ENCODE peak calls at places on chromosome 21, in nine cellular contexts. One of them, this sample, is unnamed.

GRCh38 chr21:26918318-26919065 is 48.4 kb downstream of the ADAMTS5 start:
- DNase-seq in smooth muscle cell of the brain vasculature: no peak
- DNase-seq in fibroblast of pulmonary artery: no peak
- DNase-seq in left kidney: no peak
- DNase-seq in activated T-cell treated with anti-CD3 and anti-CD28 coated beads, Interleukin-2, amount 50 U/mL, for 4 hours: no peak
- DNase-seq in left colon: no peak
- DNase-seq in cardiac fibroblast: peak
- DNase-seq in G401: no peak
- DNase-seq in activated CD4-positive, alpha-beta T cell treated with anti-CD3 and anti-CD28 coated beads, Interleukin-2, amount 50 U/mL, for 48 hours: no peak
- DNase-seq in this sample: no peak

GRCh38 chr21:37582613-37583012 is 216.0 kb downstream of the DYRK1A start:
- DNase-seq in smooth muscle cell of the brain vasculature: peak
- DNase-seq in left kidney: peak
- DNase-seq in activated T-cell treated with anti-CD3 and anti-CD28 coated beads, Interleukin-2, amount 50 U/mL, for 4 hours: no peak
- DNase-seq in activated CD4-positive, alpha-beta T cell treated with anti-CD3 and anti-CD28 coated beads, Interleukin-2, amount 50 U/mL, for 48 hours: no peak
- DNase-seq in fibroblast of pulmonary artery: peak
- DNase-seq in G401: peak
- DNase-seq in left colon: no peak
- DNase-seq in cardiac fibroblast: peak
- DNase-seq in this sample: no peak

GRCh38 chr21:20353351-20353750 is 644.9 kb upstream of the NCAM2 start:
- DNase-seq in G401: no peak
- DNase-seq in cardiac fibroblast: no peak
- DNase-seq in activated T-cell treated with anti-CD3 and anti-CD28 coated beads, Interleukin-2, amount 50 U/mL, for 4 hours: no peak
- DNase-seq in left kidney: no peak
- DNase-seq in activated CD4-positive, alpha-beta T cell treated with anti-CD3 and anti-CD28 coated beads, Interleukin-2, amount 50 U/mL, for 48 hours: no peak
- DNase-seq in fibroblast of pulmonary artery: no peak
- DNase-seq in left colon: no peak
- DNase-seq in smooth muscle cell of the brain vasculature: no peak
- DNase-seq in this sample: no peak

GRCh38 chr21:26844258-26845065 is 747 bp downstream of the ADAMTS1 start:
- DNase-seq in smooth muscle cell of the brain vasculature: no peak
- DNase-seq in fibroblast of pulmonary artery: peak
- DNase-seq in G401: peak
- DNase-seq in activated CD4-positive, alpha-beta T cell treated with anti-CD3 and anti-CD28 coated beads, Interleukin-2, amount 50 U/mL, for 48 hours: peak
- DNase-seq in left kidney: peak
- DNase-seq in left colon: peak
- DNase-seq in cardiac fibroblast: peak
- DNase-seq in activated T-cell treated with anti-CD3 and anti-CD28 coated beads, Interleukin-2, amount 50 U/mL, for 4 hours: no peak
- DNase-seq in this sample: no peak

GRCh38 chr21:44892536-44893277 is 19.2 kb upstream of the PTTG1IP start:
- DNase-seq in G401: peak
- DNase-seq in smooth muscle cell of the brain vasculature: no peak
- DNase-seq in fibroblast of pulmonary artery: peak
- DNase-seq in left colon: peak
- DNase-seq in cardiac fibroblast: peak
- DNase-seq in activated CD4-positive, alpha-beta T cell treated with anti-CD3 and anti-CD28 coated beads, Interleukin-2, amount 50 U/mL, for 48 hours: peak
- DNase-seq in left kidney: peak
- DNase-seq in activated T-cell treated with anti-CD3 and anti-CD28 coated beads, Interleukin-2, amount 50 U/mL, for 4 hours: peak
- DNase-seq in this sample: peak

GRCh38 chr21:27571706-27572105 is 604.8 kb upstream of the ADAMTS5 start:
- DNase-seq in left colon: no peak
- DNase-seq in activated CD4-positive, alpha-beta T cell treated with anti-CD3 and anti-CD28 coated beads, Interleukin-2, amount 50 U/mL, for 48 hours: no peak
- DNase-seq in activated T-cell treated with anti-CD3 and anti-CD28 coated beads, Interleukin-2, amount 50 U/mL, for 4 hours: no peak
- DNase-seq in G401: no peak
- DNase-seq in smooth muscle cell of the brain vasculature: no peak
- DNase-seq in left kidney: no peak
- DNase-seq in cardiac fibroblast: peak
- DNase-seq in fibroblast of pulmonary artery: peak
- DNase-seq in this sample: no peak

GRCh38 chr21:33514234-33514633 is 22.7 kb upstream of the DNAJC28 start:
- DNase-seq in G401: no peak
- DNase-seq in fibroblast of pulmonary artery: peak
- DNase-seq in smooth muscle cell of the brain vasculature: no peak
- DNase-seq in left colon: no peak
- DNase-seq in cardiac fibroblast: peak
- DNase-seq in left kidney: no peak
- DNase-seq in activated T-cell treated with anti-CD3 and anti-CD28 coated beads, Interleukin-2, amount 50 U/mL, for 4 hours: no peak
- DNase-seq in activated CD4-positive, alpha-beta T cell treated with anti-CD3 and anti-CD28 coated beads, Interleukin-2, amount 50 U/mL, for 48 hours: no peak
- DNase-seq in this sample: no peak

GRCh38 chr21:43290529-43291346 is 121.9 kb downstream of the CRYAA start:
- DNase-seq in cardiac fibroblast: no peak
- DNase-seq in G401: no peak
- DNase-seq in left colon: no peak
- DNase-seq in activated CD4-positive, alpha-beta T cell treated with anti-CD3 and anti-CD28 coated beads, Interleukin-2, amount 50 U/mL, for 48 hours: no peak
- DNase-seq in left kidney: peak
- DNase-seq in activated T-cell treated with anti-CD3 and anti-CD28 coated beads, Interleukin-2, amount 50 U/mL, for 4 hours: no peak
- DNase-seq in smooth muscle cell of the brain vasculature: no peak
- DNase-seq in fibroblast of pulmonary artery: no peak
- DNase-seq in this sample: no peak

GRCh38 chr21:46226920-46227599 is 1.5 kb downstream of the LSS start:
- DNase-seq in cardiac fibroblast: peak
- DNase-seq in fibroblast of pulmonary artery: peak
- DNase-seq in G401: peak
- DNase-seq in smooth muscle cell of the brain vasculature: no peak
- DNase-seq in activated T-cell treated with anti-CD3 and anti-CD28 coated beads, Interleukin-2, amount 50 U/mL, for 4 hours: no peak
- DNase-seq in left kidney: no peak
- DNase-seq in left colon: no peak
- DNase-seq in activated CD4-positive, alpha-beta T cell treated with anti-CD3 and anti-CD28 coated beads, Interleukin-2, amount 50 U/mL, for 48 hours: no peak
- DNase-seq in this sample: no peak

GRCh38 chr21:40466893-40467483 is 380.0 kb downstream of the DSCAM start:
- DNase-seq in left colon: no peak
- DNase-seq in left kidney: peak
- DNase-seq in fibroblast of pulmonary artery: peak
- DNase-seq in smooth muscle cell of the brain vasculature: no peak
- DNase-seq in activated T-cell treated with anti-CD3 and anti-CD28 coated beads, Interleukin-2, amount 50 U/mL, for 4 hours: no peak
- DNase-seq in activated CD4-positive, alpha-beta T cell treated with anti-CD3 and anti-CD28 coated beads, Interleukin-2, amount 50 U/mL, for 48 hours: no peak
- DNase-seq in cardiac fibroblast: peak
- DNase-seq in G401: peak
- DNase-seq in this sample: no peak

GRCh38 chr21:42579456-42580075 is 65.9 kb downstream of the SLC37A1 start:
- DNase-seq in left kidney: no peak
- DNase-seq in G401: no peak
- DNase-seq in activated T-cell treated with anti-CD3 and anti-CD28 coated beads, Interleukin-2, amount 50 U/mL, for 4 hours: no peak
- DNase-seq in activated CD4-positive, alpha-beta T cell treated with anti-CD3 and anti-CD28 coated beads, Interleukin-2, amount 50 U/mL, for 48 hours: no peak
- DNase-seq in left colon: no peak
- DNase-seq in smooth muscle cell of the brain vasculature: no peak
- DNase-seq in fibroblast of pulmonary artery: no peak
- DNase-seq in cardiac fibroblast: no peak
- DNase-seq in this sample: no peak

GRCh38 chr21:44875341-44875740 is 1.9 kb upstream of the PTTG1IP start:
- DNase-seq in fibroblast of pulmonary artery: peak
- DNase-seq in G401: peak
- DNase-seq in left kidney: peak
- DNase-seq in smooth muscle cell of the brain vasculature: no peak
- DNase-seq in activated CD4-positive, alpha-beta T cell treated with anti-CD3 and anti-CD28 coated beads, Interleukin-2, amount 50 U/mL, for 48 hours: no peak
- DNase-seq in activated T-cell treated with anti-CD3 and anti-CD28 coated beads, Interleukin-2, amount 50 U/mL, for 4 hours: no peak
- DNase-seq in cardiac fibroblast: peak
- DNase-seq in left colon: no peak
- DNase-seq in this sample: no peak

GRCh38 chr21:33557447-33557846 is 14.6 kb downstream of the SON start:
- DNase-seq in activated CD4-positive, alpha-beta T cell treated with anti-CD3 and anti-CD28 coated beads, Interleukin-2, amount 50 U/mL, for 48 hours: no peak
- DNase-seq in cardiac fibroblast: no peak
- DNase-seq in left kidney: no peak
- DNase-seq in smooth muscle cell of the brain vasculature: no peak
- DNase-seq in G401: no peak
- DNase-seq in fibroblast of pulmonary artery: no peak
- DNase-seq in activated T-cell treated with anti-CD3 and anti-CD28 coated beads, Interleukin-2, amount 50 U/mL, for 4 hours: no peak
- DNase-seq in left colon: no peak
- DNase-seq in this sample: no peak

GRCh38 chr21:36788116-36788515 is 89.2 kb downstream of the SIM2 start:
- DNase-seq in G401: no peak
- DNase-seq in activated CD4-positive, alpha-beta T cell treated with anti-CD3 and anti-CD28 coated beads, Interleukin-2, amount 50 U/mL, for 48 hours: no peak
- DNase-seq in activated T-cell treated with anti-CD3 and anti-CD28 coated beads, Interleukin-2, amount 50 U/mL, for 4 hours: no peak
- DNase-seq in smooth muscle cell of the brain vasculature: no peak
- DNase-seq in left kidney: no peak
- DNase-seq in fibroblast of pulmonary artery: peak
- DNase-seq in cardiac fibroblast: no peak
- DNase-seq in left colon: peak
- DNase-seq in this sample: no peak

GRCh38 chr21:42541174-42541573 is 27.5 kb downstream of the SLC37A1 start:
- DNase-seq in cardiac fibroblast: no peak
- DNase-seq in activated CD4-positive, alpha-beta T cell treated with anti-CD3 and anti-CD28 coated beads, Interleukin-2, amount 50 U/mL, for 48 hours: no peak
- DNase-seq in G401: no peak
- DNase-seq in smooth muscle cell of the brain vasculature: no peak
- DNase-seq in left kidney: peak
- DNase-seq in left colon: no peak
- DNase-seq in activated T-cell treated with anti-CD3 and anti-CD28 coated beads, Interleukin-2, amount 50 U/mL, for 4 hours: no peak
- DNase-seq in fibroblast of pulmonary artery: no peak
- DNase-seq in this sample: no peak

GRCh38 chr21:32423320-32423719 is 10.8 kb downstream of the EVA1C start:
- DNase-seq in smooth muscle cell of the brain vasculature: no peak
- DNase-seq in fibroblast of pulmonary artery: peak
- DNase-seq in G401: no peak
- DNase-seq in activated T-cell treated with anti-CD3 and anti-CD28 coated beads, Interleukin-2, amount 50 U/mL, for 4 hours: no peak
- DNase-seq in left kidney: no peak
- DNase-seq in cardiac fibroblast: peak
- DNase-seq in activated CD4-positive, alpha-beta T cell treated with anti-CD3 and anti-CD28 coated beads, Interleukin-2, amount 50 U/mL, for 48 hours: no peak
- DNase-seq in left colon: no peak
- DNase-seq in this sample: no peak

GRCh38 chr21:43827015-43827611 is 37.7 kb downstream of the RRP1 start:
- DNase-seq in left kidney: peak
- DNase-seq in activated CD4-positive, alpha-beta T cell treated with anti-CD3 and anti-CD28 coated beads, Interleukin-2, amount 50 U/mL, for 48 hours: no peak
- DNase-seq in left colon: no peak
- DNase-seq in cardiac fibroblast: peak
- DNase-seq in smooth muscle cell of the brain vasculature: peak
- DNase-seq in fibroblast of pulmonary artery: peak
- DNase-seq in G401: peak
- DNase-seq in activated T-cell treated with anti-CD3 and anti-CD28 coated beads, Interleukin-2, amount 50 U/mL, for 4 hours: no peak
- DNase-seq in this sample: no peak

GRCh38 chr21:32360401-32360981 is 32.3 kb downstream of the URB1 start:
- DNase-seq in activated CD4-positive, alpha-beta T cell treated with anti-CD3 and anti-CD28 coated beads, Interleukin-2, amount 50 U/mL, for 48 hours: no peak
- DNase-seq in cardiac fibroblast: peak
- DNase-seq in left kidney: no peak
- DNase-seq in activated T-cell treated with anti-CD3 and anti-CD28 coated beads, Interleukin-2, amount 50 U/mL, for 4 hours: no peak
- DNase-seq in smooth muscle cell of the brain vasculature: no peak
- DNase-seq in G401: no peak
- DNase-seq in left colon: no peak
- DNase-seq in fibroblast of pulmonary artery: no peak
- DNase-seq in this sample: no peak

GRCh38 chr21:43585924-43586411 is 73.3 kb downstream of the HSF2BP start:
- DNase-seq in cardiac fibroblast: peak
- DNase-seq in activated CD4-positive, alpha-beta T cell treated with anti-CD3 and anti-CD28 coated beads, Interleukin-2, amount 50 U/mL, for 48 hours: no peak
- DNase-seq in smooth muscle cell of the brain vasculature: peak
- DNase-seq in left kidney: peak
- DNase-seq in fibroblast of pulmonary artery: peak
- DNase-seq in left colon: no peak
- DNase-seq in G401: no peak
- DNase-seq in activated T-cell treated with anti-CD3 and anti-CD28 coated beads, Interleukin-2, amount 50 U/mL, for 4 hours: no peak
- DNase-seq in this sample: peak

GRCh38 chr21:32578107-32578691 is 7.1 kb downstream of the TCP10L start:
- DNase-seq in cardiac fibroblast: peak
- DNase-seq in left colon: peak
- DNase-seq in smooth muscle cell of the brain vasculature: no peak
- DNase-seq in activated T-cell treated with anti-CD3 and anti-CD28 coated beads, Interleukin-2, amount 50 U/mL, for 4 hours: no peak
- DNase-seq in activated CD4-positive, alpha-beta T cell treated with anti-CD3 and anti-CD28 coated beads, Interleukin-2, amount 50 U/mL, for 48 hours: peak
- DNase-seq in G401: no peak
- DNase-seq in fibroblast of pulmonary artery: peak
- DNase-seq in left kidney: peak
- DNase-seq in this sample: no peak

GRCh38 chr21:38847556-38847955 is 41.8 kb downstream of the ETS2 start:
- DNase-seq in smooth muscle cell of the brain vasculature: no peak
- DNase-seq in activated T-cell treated with anti-CD3 and anti-CD28 coated beads, Interleukin-2, amount 50 U/mL, for 4 hours: no peak
- DNase-seq in activated CD4-positive, alpha-beta T cell treated with anti-CD3 and anti-CD28 coated beads, Interleukin-2, amount 50 U/mL, for 48 hours: no peak
- DNase-seq in G401: no peak
- DNase-seq in left kidney: no peak
- DNase-seq in left colon: no peak
- DNase-seq in fibroblast of pulmonary artery: no peak
- DNase-seq in cardiac fibroblast: peak
- DNase-seq in this sample: no peak

GRCh38 chr21:44972301-44972814 is 32.5 kb downstream of the SLX9 start:
- DNase-seq in cardiac fibroblast: no peak
- DNase-seq in left kidney: no peak
- DNase-seq in smooth muscle cell of the brain vasculature: no peak
- DNase-seq in G401: no peak
- DNase-seq in left colon: no peak
- DNase-seq in activated CD4-positive, alpha-beta T cell treated with anti-CD3 and anti-CD28 coated beads, Interleukin-2, amount 50 U/mL, for 48 hours: no peak
- DNase-seq in fibroblast of pulmonary artery: no peak
- DNase-seq in activated T-cell treated with anti-CD3 and anti-CD28 coated beads, Interleukin-2, amount 50 U/mL, for 4 hours: no peak
- DNase-seq in this sample: no peak

GRCh38 chr21:34580181-34580700 is 34.7 kb downstream of the RCAN1 start:
- DNase-seq in left colon: peak
- DNase-seq in smooth muscle cell of the brain vasculature: no peak
- DNase-seq in activated CD4-positive, alpha-beta T cell treated with anti-CD3 and anti-CD28 coated beads, Interleukin-2, amount 50 U/mL, for 48 hours: no peak
- DNase-seq in fibroblast of pulmonary artery: no peak
- DNase-seq in activated T-cell treated with anti-CD3 and anti-CD28 coated beads, Interleukin-2, amount 50 U/mL, for 4 hours: no peak
- DNase-seq in G401: no peak
- DNase-seq in cardiac fibroblast: no peak
- DNase-seq in left kidney: no peak
- DNase-seq in this sample: no peak

GRCh38 chr21:42336065-42336464 is 14.7 kb downstream of the TFF2 start:
- DNase-seq in left kidney: peak
- DNase-seq in cardiac fibroblast: peak
- DNase-seq in activated CD4-positive, alpha-beta T cell treated with anti-CD3 and anti-CD28 coated beads, Interleukin-2, amount 50 U/mL, for 48 hours: no peak
- DNase-seq in fibroblast of pulmonary artery: peak
- DNase-seq in left colon: no peak
- DNase-seq in activated T-cell treated with anti-CD3 and anti-CD28 coated beads, Interleukin-2, amount 50 U/mL, for 4 hours: no peak
- DNase-seq in G401: no peak
- DNase-seq in smooth muscle cell of the brain vasculature: no peak
- DNase-seq in this sample: no peak